ENCODE peak calls at places on chromosomes 12 and 14, in nine cellular contexts. A, C, X, M, Y, G, L, K and Z are unnamed samples.

GRCh38 chr12:71252473-71252872 is 94.7 kb upstream of the TSPAN8 start:
- DNase-seq in K (no peak), X (no peak), A (no peak), L (no peak), M (no peak), G (no peak), Y (no peak), C (no peak), Z (no peak)

GRCh38 chr12:96047621-96048211 is 12.3 kb upstream of the LTA4H start:
- DNase-seq in M (peak; percentile 21), G (no peak), K (peak; percentile 27), L (peak; percentile 48), X (peak; percentile 93), C (no peak), Y (no peak), A (peak; percentile 71), Z (no peak)

GRCh38 chr12:57138526-57139272 is 8.7 kb downstream of the LRP1-AS start:
- DNase-seq in L (no peak), C (peak; percentile 61), M (peak; percentile 84), X (no peak), K (peak; percentile 83), Y (no peak), A (peak; percentile 93), G (no peak), Z (peak; percentile 92)

GRCh38 chr12:89092297-89092696 is 260.0 kb downstream of the DUSP6 start:
- DNase-seq in M (no peak), C (no peak), K (no peak), Y (no peak), G (no peak), X (no peak), A (no peak), L (no peak), Z (no peak)

GRCh38 chr14:35196571-35196970 is 74.2 kb downstream of the PRORP start:
- DNase-seq in A (no peak), G (no peak), Y (no peak), L (no peak), C (no peak), X (no peak), M (no peak), K (no peak), Z (no peak)

GRCh38 chr14:90039253-90040010 is 22.4 kb upstream of the KCNK13 start:
- DNase-seq in Y (no peak), K (no peak), G (no peak), C (no peak), X (no peak), A (no peak), M (no peak), L (no peak), Z (no peak)

GRCh38 chr12:6936642-6937480 is 6.8 kb upstream of the RNU7-1 start:
- DNase-seq in K (no peak), X (no peak), G (peak; percentile 78), C (no peak), Y (no peak), M (no peak), L (no peak), A (no peak), Z (no peak)

GRCh38 chr12:45966486-45966885 is 23.9 kb downstream of the SCAF11 start:
- DNase-seq in Y (no peak), C (no peak), L (no peak), K (peak; percentile 11), X (no peak), M (no peak), G (peak; percentile 18), A (no peak), Z (no peak)

GRCh38 chr12:108517288-108518100 is 2.4 kb downstream of the FICD start:
- DNase-seq in Y (no peak), G (no peak), K (no peak), X (no peak), A (no peak), M (no peak), L (no peak), C (no peak), Z (no peak)

GRCh38 chr12:108697905-108698304 is 33.4 kb downstream of the CORO1C start:
- DNase-seq in Y (no peak), X (no peak), K (no peak), A (no peak), L (no peak), M (no peak), C (no peak), G (no peak), Z (no peak)

GRCh38 chr12:118821386-118821928 is 159.9 kb upstream of the SRRM4 start:
- DNase-seq in M (no peak), Y (no peak), L (no peak), C (no peak), A (no peak), X (no peak), K (no peak), G (peak; percentile 54), Z (no peak)

GRCh38 chr14:51430600-51430999 is 190.6 kb downstream of the TMX1 start:
- DNase-seq in K (peak; percentile 10), G (peak; percentile 48), M (no peak), X (no peak), A (no peak), Y (no peak), C (no peak), L (no peak), Z (no peak)

GRCh38 chr14:101596742-101597141 is 35.4 kb downstream of the DIO3 start:
- DNase-seq in K (no peak), C (no peak), G (no peak), A (no peak), Y (no peak), M (no peak), X (no peak), L (no peak), Z (no peak)

GRCh38 chr12:18068355-18068754 is 21.6 kb downstream of the RERGL start:
- DNase-seq in K (no peak), Y (no peak), G (peak; percentile 40), A (no peak), L (no peak), X (no peak), C (no peak), M (no peak), Z (no peak)

GRCh38 chr12:54958048-54958658 is 26.4 kb downstream of the TESPA1 start:
- DNase-seq in X (peak; percentile 53), A (no peak), M (peak; percentile 29), Y (peak; percentile 64), K (peak; percentile 39), L (peak; percentile 42), C (peak; percentile 40), G (peak; percentile 75), Z (no peak)

GRCh38 chr12:51323966-51324895 is at the start of gene BIN2:
- DNase-seq in M (peak; percentile 74), X (no peak), L (peak; percentile 56), C (no peak), A (no peak), G (no peak), Y (no peak), K (no peak), Z (peak; percentile 70)

GRCh38 chr14:94366146-94366887 is 22.1 kb downstream of the SERPINA1 start:
- DNase-seq in M (no peak), L (no peak), C (no peak), Y (no peak), X (no peak), A (peak; percentile 46), G (no peak), K (no peak), Z (peak; percentile 34)

GRCh38 chr12:18492372-18493025 is 231.2 kb downstream of the PIK3C2G start:
- DNase-seq in A (no peak), C (no peak), Y (no peak), X (no peak), K (no peak), G (no peak), L (no peak), M (no peak), Z (no peak)

GRCh38 chr14:68854421-68854820 is 61.6 kb upstream of the ZFP36L1 start:
- DNase-seq in X (no peak), Y (no peak), A (no peak), M (no peak), K (no peak), C (no peak), L (no peak), G (no peak), Z (no peak)

GRCh38 chr14:34052658-34053014 is 101.8 kb upstream of the EGLN3 start:
- DNase-seq in L (peak; percentile 41), A (no peak), G (no peak), X (peak; percentile 70), Y (no peak), C (no peak), K (peak; percentile 77), M (no peak), Z (no peak)

DNA sequence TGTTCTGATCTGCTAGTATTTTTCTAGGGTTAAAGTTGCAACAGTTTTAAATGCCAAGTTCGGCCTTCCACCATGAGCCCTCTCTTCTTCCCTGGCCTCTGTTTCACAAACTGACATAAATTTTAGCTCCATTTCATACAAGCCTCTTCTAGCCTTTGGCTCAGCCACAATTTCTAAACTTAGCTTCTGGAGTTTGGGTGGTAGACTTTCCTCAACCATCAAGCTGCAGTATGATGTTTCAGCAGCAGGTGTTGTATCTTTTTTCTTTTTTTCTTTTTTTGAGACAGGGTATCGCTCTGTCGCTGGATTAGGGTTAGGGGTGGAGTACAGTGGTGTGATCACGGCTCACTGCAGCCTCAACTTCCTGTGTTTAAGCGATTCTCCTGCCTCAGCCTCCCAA is 29.4 kb downstream of the SETD3 start:
- DNase-seq in G (no peak), X (no peak), A (no peak), Y (no peak), K (no peak), M (no peak), L (no peak), C (no peak), Z (no peak)
- H3K36me3 ChIP-seq in G (peaks cover 7% of the 10 kb centered on the region), X (no peaks in the 10 kb centered on the region), A (peaks cover 16% of the 10 kb centered on the region), Y (peaks cover 2% of the 10 kb centered on the region), K (peaks cover 45% of the 10 kb centered on the region), M (no peaks in the 10 kb centered on the region), L (peaks cover 97% of the 10 kb centered on the region), C (peaks cover 40% of the 10 kb centered on the region), Z (peaks cover 78% of the 10 kb centered on the region)

GRCh38 chr14:65255029-65255545 is 152.8 kb upstream of the MAX start:
- DNase-seq in K (peak; percentile 82), Y (peak; percentile 48), L (no peak), G (no peak), M (no peak), A (no peak), X (peak; percentile 61), C (no peak), Z (no peak)
- TF ChIP-seq POLR2AphosphoS5 in K (no peak), Y (no peak), L (no peak), G (no peak), M (no peak), A (no peak), X (peak; percentile 16), C (no peak), Z (no peak)

GRCh38 chr12:49345048-49345839 is 1.4 kb upstream of the DNAJC22 start:
- DNase-seq in C (no peak), M (peak; percentile 24), K (no peak), L (peak; percentile 35), Y (no peak), G (peak; percentile 64), X (no peak), A (peak; percentile 62), Z (no peak)
- H3K27me3 ChIP-seq in C (peaks cover 27% of the 10 kb centered on the region), M (peaks cover 88% of the 10 kb centered on the region), K (peaks cover 63% of the 10 kb centered on the region), L (peaks cover 99% of the 10 kb centered on the region), Y (no peaks in the 10 kb centered on the region), G (peaks cover 99% of the 10 kb centered on the region), X (no peaks in the 10 kb centered on the region), A (peaks cover 98% of the 10 kb centered on the region), Z (peaks cover 69% of the 10 kb centered on the region)

DNA sequence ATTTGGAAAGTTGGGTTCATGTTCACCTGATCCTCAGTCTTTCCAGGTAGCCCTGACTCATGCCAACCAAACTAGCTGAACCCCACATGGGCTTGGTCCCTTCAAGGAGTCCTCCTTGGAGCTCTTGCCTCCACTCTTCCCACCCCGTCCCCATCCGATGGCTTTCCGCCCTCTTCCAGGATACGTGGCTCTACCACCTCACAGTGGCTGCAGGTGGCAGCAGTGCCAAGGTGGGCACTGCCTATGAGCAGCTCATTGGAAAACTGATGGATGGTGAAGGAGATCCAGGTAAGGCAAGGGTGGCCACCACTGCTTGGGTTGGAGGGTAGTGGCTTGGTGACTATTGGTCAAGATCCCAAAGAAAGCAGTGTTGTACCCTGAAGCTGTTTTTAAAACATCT is 23.9 kb downstream of the PIGH start:
- DNase-seq in C (no peak), Y (no peak), K (no peak), M (no peak), L (no peak), A (peak; percentile 9), G (no peak), X (no peak), Z (no peak)
- H3K36me3 ChIP-seq in C (no peaks in the 10 kb centered on the region), Y (no peaks in the 10 kb centered on the region), K (no peaks in the 10 kb centered on the region), M (no peaks in the 10 kb centered on the region), L (peaks cover 58% of the 10 kb centered on the region), A (no peaks in the 10 kb centered on the region), G (no peaks in the 10 kb centered on the region), X (no peaks in the 10 kb centered on the region), Z (peaks cover 21% of the 10 kb centered on the region)